ENCODE peak calls at places on chromosomes 12 and 14, in eight cellular contexts. O is lower lobe of right lung, U is lower leg skin, P is tibial artery, D is foreskin fibroblast, I is transverse colon, H is heart right ventricle, Z is upper lobe of right lung. X is an unnamed sample.

GRCh38 chr12:124278389-124279101 is 16.3 kb upstream of the RFLNA start:
- DNase-seq in O (no peak), Z (no peak), P (no peak), U (no peak), I (no peak), D (no peak), H (no peak), X (no peak)

GRCh38 chr12:47698055-47698454 is 7.8 kb downstream of the RPAP3 start:
- DNase-seq in D (no peak), U (no peak), P (no peak), Z (no peak), I (no peak), H (no peak), O (no peak), X (no peak)

GRCh38 chr12:131850856-131851559 is 22.8 kb downstream of the MMP17 start:
- DNase-seq in P (no peak), O (no peak), D (no peak), H (no peak), U (no peak), Z (no peak), I (peak; percentile 60), X (no peak)

GRCh38 chr12:15688202-15688736 is 100.9 kb downstream of the EPS8 start:
- DNase-seq in D (no peak), P (peak; percentile 86), Z (peak; percentile 77), I (peak; percentile 61), U (peak; percentile 71), O (peak; percentile 82), H (peak; percentile 67), X (no peak)

GRCh38 chr14:93682459-93682858 is 105.8 kb downstream of the PRIMA1 start:
- DNase-seq in H (no peak), I (no peak), D (no peak), P (no peak), U (no peak), Z (no peak), O (no peak), X (no peak)

GRCh38 chr12:75837700-75838099 is 193.9 kb downstream of the PHLDA1 start:
- DNase-seq in D (no peak), O (peak; percentile 52), U (no peak), Z (no peak), P (no peak), I (no peak), H (no peak), X (no peak)

GRCh38 chr12:39393890-39394289 is 49.0 kb downstream of the KIF21A start:
- DNase-seq in D (no peak), O (no peak), H (no peak), Z (no peak), I (no peak), P (no peak), U (no peak), X (no peak)

GRCh38 chr12:77213316-77213715 is 147.9 kb upstream of the E2F7 start:
- DNase-seq in D (no peak), U (no peak), O (no peak), I (peak; percentile 63), Z (no peak), P (no peak), H (peak; percentile 55), X (no peak)

GRCh38 chr14:89757313-89757939 is 197.1 kb downstream of the EFCAB11 start:
- DNase-seq in I (no peak), Z (no peak), P (no peak), D (no peak), O (no peak), U (no peak), H (no peak), X (no peak)

GRCh38 chr12:3962661-3963483 is 89.7 kb upstream of the PARP11 start:
- DNase-seq in O (peak; percentile 53), U (no peak), D (no peak), P (no peak), H (peak; percentile 6), Z (peak; percentile 69), I (no peak), X (no peak)

GRCh38 chr12:12823308-12823707 is 10.2 kb downstream of the DDX47 start:
- DNase-seq in D (peak; percentile 12), P (no peak), U (no peak), Z (no peak), I (no peak), O (no peak), H (no peak), X (no peak)

GRCh38 chr14:99572173-99572999 is 31.6 kb downstream of the CCDC85C start:
- DNase-seq in U (no peak), O (no peak), P (no peak), H (no peak), I (peak; percentile 61), Z (no peak), D (no peak), X (no peak)

GRCh38 chr14:99574099-99574880 is 29.7 kb downstream of the CCDC85C start:
- DNase-seq in P (no peak), O (peak; percentile 64), U (no peak), H (peak; percentile 59), Z (no peak), I (peak; percentile 78), D (no peak), X (no peak)

GRCh38 chr14:99575043-99576023 is 28.7 kb downstream of the CCDC85C start:
- DNase-seq in I (peak; percentile 91), D (no peak), U (peak; percentile 74), P (no peak), Z (peak; percentile 91), O (peak; percentile 89), H (peak; percentile 66), X (no peak)

GRCh38 chr14:99573000-99573330 is 31.0 kb downstream of the CCDC85C start:
- DNase-seq in P (no peak), D (no peak), O (no peak), I (no peak), U (no peak), H (no peak), Z (no peak), X (no peak)

GRCh38 chr14:99573436-99574098 is 30.4 kb downstream of the CCDC85C start:
- DNase-seq in P (no peak), D (no peak), H (no peak), U (no peak), Z (no peak), I (no peak), O (no peak), X (no peak)
- H3K4me3 ChIP-seq in P (no peak overlapping the region), D (no peak overlapping the region), H (no peak overlapping the region), U (no peak overlapping the region), Z (no peak overlapping the region), I (no peak overlapping the region), O (no peak overlapping the region), X (no peak overlapping the region)

GRCh38 chr14:73973497-73973896 is 23.4 kb downstream of the COQ6 start:
- DNase-seq in U (no peak), I (no peak), Z (no peak), H (no peak), O (no peak), P (no peak), D (no peak), X (no peak)
- TF ChIP-seq CTCF in U (no peak), I (no peak), Z (no peak), H (no peak), O (no peak), P (no peak), D (no peak), X (no peak)

GRCh38 chr14:104826858-104827172 is 25.9 kb downstream of the ZBTB42 start:
- DNase-seq in O (no peak), D (no peak), U (no peak), Z (no peak), H (no peak), P (no peak), I (no peak), X (no peak)

GRCh38 chr14:104824353-104824997 is 23.6 kb downstream of the ZBTB42 start:
- DNase-seq in U (no peak), P (no peak), H (no peak), O (no peak), D (no peak), I (no peak), Z (no peak), X (no peak)

GRCh38 chr14:104830781-104831180 is 29.9 kb downstream of the ZBTB42 start:
- DNase-seq in P (peak; percentile 23), H (no peak), O (no peak), U (no peak), D (no peak), Z (peak; percentile 46), I (no peak), X (no peak)

GRCh38 chr14:104826197-104826857 is 25.4 kb downstream of the ZBTB42 start:
- DNase-seq in U (peak; percentile 85), O (peak; percentile 93), I (peak; percentile 95), Z (peak; percentile 96), D (peak; percentile 68), P (peak; percentile 92), H (peak; percentile 90), X (peak; percentile 62)

GRCh38 chr14:104827173-104828055 is 26.5 kb downstream of the ZBTB42 start:
- DNase-seq in I (peak; percentile 62), D (no peak), U (no peak), Z (peak; percentile 81), O (peak; percentile 65), P (peak; percentile 73), H (peak; percentile 24), X (peak; percentile 26)
- H3K4me3 ChIP-seq in I (peak overlapping the region; percentile 39), D (peak overlapping the region; percentile 60), U (no peak overlapping the region), Z (peak overlapping the region; percentile 64), O (peak overlapping the region; percentile 72), P (peak overlapping the region; percentile 63), H (peak overlapping the region; percentile 51), X (peak overlapping the region; percentile 35)

DNA sequence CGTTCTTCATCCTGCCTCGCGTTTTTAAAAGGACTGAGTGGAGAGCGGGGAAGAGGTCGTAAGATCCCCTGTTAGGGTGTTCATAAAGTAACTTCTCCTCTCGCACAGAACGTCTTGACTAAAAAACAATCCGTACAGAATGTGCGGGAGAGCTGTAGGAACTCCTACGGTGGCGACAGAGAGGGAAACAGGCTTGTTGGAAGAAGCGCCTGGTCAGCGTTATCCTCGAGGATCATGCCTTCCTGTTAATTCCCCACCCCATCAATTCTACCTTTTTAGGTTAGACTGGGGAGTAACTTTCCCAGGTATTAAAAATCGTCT is 395 bp upstream of the WASHC4 start:
- DNase-seq in D (no peak), O (no peak), P (no peak), H (no peak), U (no peak), I (no peak), Z (no peak), X (peak; percentile 57)
- TF ChIP-seq CTCF in D (no peak), O (no peak), P (no peak), H (no peak), U (no peak), I (no peak), Z (no peak), X (no peak)

GRCh38 chr12:107092669-107093546 is 441 bp downstream of the CRY1 start:
- DNase-seq in I (peak; percentile 47), U (peak; percentile 49), D (peak; percentile 10), P (no peak), O (peak; percentile 75), Z (peak; percentile 82), H (peak; percentile 54), X (peak; percentile 36)
- H3K4me3 ChIP-seq in I (peak overlapping the region; percentile 96), U (peak overlapping the region; percentile 74), D (peak overlapping the region; percentile 91), P (peak overlapping the region; percentile 72), O (peak overlapping the region; percentile 67), Z (peak overlapping the region; percentile 83), H (peak overlapping the region; percentile 86), X (peak overlapping the region; percentile 85)

X was measured in fibroblast of mammary gland.